ENCODE peak calls at places on chromosomes 7 and 10, in seven cellular contexts. One of them, this sample, is unnamed.

GRCh38 chr10:58567652-58568051 is 55.0 kb downstream of the BICC1 start:
- DNase-seq in K562: no peak
- DNase-seq in GM12878: no peak
- DNase-seq in HCT116: no peak
- DNase-seq in H1: no peak
- DNase-seq in HepG2: no peak
- DNase-seq in SK-N-SH: no peak
- DNase-seq in this sample: no peak

GRCh38 chr10:25263931-25264330 is 89.1 kb downstream of the GPR158 start:
- DNase-seq in SK-N-SH: no peak
- DNase-seq in HepG2: no peak
- DNase-seq in GM12878: no peak
- DNase-seq in K562: no peak
- DNase-seq in H1: no peak
- DNase-seq in HCT116: no peak
- DNase-seq in this sample: no peak

GRCh38 chr7:116990056-116990455 is 36.8 kb downstream of the ST7 start:
- DNase-seq in HepG2: no peak
- DNase-seq in K562: no peak
- DNase-seq in HCT116: no peak
- DNase-seq in H1: no peak
- DNase-seq in GM12878: no peak
- DNase-seq in SK-N-SH: no peak
- DNase-seq in this sample: no peak

GRCh38 chr7:37916673-37917660 is at the start of gene SFRP4:
- DNase-seq in HCT116: peak
- DNase-seq in SK-N-SH: peak
- DNase-seq in GM12878: no peak
- DNase-seq in K562: peak
- DNase-seq in H1: no peak
- DNase-seq in HepG2: peak
- DNase-seq in this sample: peak

GRCh38 chr7:99990417-99990816 is 14.6 kb upstream of the AZGP1 start:
- DNase-seq in HCT116: no peak
- DNase-seq in H1: no peak
- DNase-seq in K562: peak
- DNase-seq in SK-N-SH: no peak
- DNase-seq in GM12878: no peak
- DNase-seq in HepG2: no peak
- DNase-seq in this sample: no peak

GRCh38 chr10:48444861-48445841 is 138.7 kb downstream of the MAPK8 start:
- DNase-seq in HepG2: peak
- DNase-seq in GM12878: no peak
- DNase-seq in K562: peak
- DNase-seq in HCT116: no peak
- DNase-seq in SK-N-SH: peak
- DNase-seq in H1: no peak
- DNase-seq in this sample: peak

GRCh38 chr10:124992462-124993344 is 50.8 kb downstream of the ZRANB1 start:
- DNase-seq in HCT116: peak
- DNase-seq in SK-N-SH: peak
- DNase-seq in H1: no peak
- DNase-seq in HepG2: peak
- DNase-seq in GM12878: no peak
- DNase-seq in K562: no peak
- DNase-seq in this sample: no peak

GRCh38 chr7:506391-506831 is 13.2 kb downstream of the PDGFA start:
- DNase-seq in K562: no peak
- DNase-seq in SK-N-SH: no peak
- DNase-seq in HCT116: no peak
- DNase-seq in GM12878: no peak
- DNase-seq in H1: no peak
- DNase-seq in HepG2: no peak
- DNase-seq in this sample: no peak

GRCh38 chr7:143499246-143499645 is 21.6 kb downstream of the TAS2R41 start:
- DNase-seq in SK-N-SH: no peak
- DNase-seq in H1: no peak
- DNase-seq in GM12878: no peak
- DNase-seq in K562: no peak
- DNase-seq in HCT116: no peak
- DNase-seq in HepG2: no peak
- DNase-seq in this sample: no peak

GRCh38 chr7:91291902-91292301 is 27.7 kb downstream of the FZD1 start:
- DNase-seq in H1: no peak
- DNase-seq in HepG2: no peak
- DNase-seq in GM12878: no peak
- DNase-seq in HCT116: no peak
- DNase-seq in SK-N-SH: no peak
- DNase-seq in K562: no peak
- DNase-seq in this sample: no peak

GRCh38 chr10:33301097-33301789 is 33.2 kb downstream of the NRP1 start:
- DNase-seq in HCT116: no peak
- DNase-seq in H1: no peak
- DNase-seq in SK-N-SH: no peak
- DNase-seq in GM12878: no peak
- DNase-seq in HepG2: no peak
- DNase-seq in K562: no peak
- DNase-seq in this sample: no peak

GRCh38 chr10:17651891-17652290 is 7.9 kb downstream of the STAM start:
- DNase-seq in HepG2: no peak
- DNase-seq in SK-N-SH: no peak
- DNase-seq in H1: no peak
- DNase-seq in HCT116: no peak
- DNase-seq in K562: no peak
- DNase-seq in GM12878: no peak
- DNase-seq in this sample: no peak

GRCh38 chr10:36412942-36413341 is 712.5 kb upstream of the ANKRD30A start:
- DNase-seq in GM12878: no peak
- DNase-seq in K562: no peak
- DNase-seq in SK-N-SH: no peak
- DNase-seq in HCT116: no peak
- DNase-seq in HepG2: no peak
- DNase-seq in H1: no peak
- DNase-seq in this sample: no peak

GRCh38 chr10:2414562-2414961 is 652.8 kb upstream of the PFKP start:
- DNase-seq in HCT116: no peak
- DNase-seq in K562: no peak
- DNase-seq in HepG2: no peak
- DNase-seq in GM12878: no peak
- DNase-seq in H1: no peak
- DNase-seq in SK-N-SH: no peak
- DNase-seq in this sample: no peak

GRCh38 chr10:69359089-69360025 is 57.4 kb downstream of the TACR2 start:
- DNase-seq in SK-N-SH: no peak
- DNase-seq in HepG2: no peak
- DNase-seq in HCT116: no peak
- DNase-seq in H1: no peak
- DNase-seq in GM12878: no peak
- DNase-seq in K562: no peak
- DNase-seq in this sample: no peak

GRCh38 chr10:51230828-51231227 is 156.5 kb downstream of the PRKG1 start:
- DNase-seq in SK-N-SH: no peak
- DNase-seq in HCT116: no peak
- DNase-seq in HepG2: no peak
- DNase-seq in H1: no peak
- DNase-seq in GM12878: no peak
- DNase-seq in K562: no peak
- DNase-seq in this sample: no peak

GRCh38 chr7:136859798-136860197 is 8.7 kb upstream of the CHRM2 start:
- DNase-seq in H1: no peak
- DNase-seq in SK-N-SH: no peak
- DNase-seq in K562: no peak
- DNase-seq in HepG2: no peak
- DNase-seq in GM12878: no peak
- DNase-seq in HCT116: no peak
- DNase-seq in this sample: no peak

GRCh38 chr10:46546591-46547330 is 9.7 kb downstream of the GPRIN2 start:
- DNase-seq in SK-N-SH: no peak
- DNase-seq in HepG2: no peak
- DNase-seq in K562: no peak
- DNase-seq in H1: no peak
- DNase-seq in HCT116: no peak
- DNase-seq in GM12878: no peak
- DNase-seq in this sample: no peak

GRCh38 chr10:88557659-88558058 is 25.5 kb downstream of the RNLS start:
- DNase-seq in K562: no peak
- DNase-seq in GM12878: no peak
- DNase-seq in HCT116: no peak
- DNase-seq in SK-N-SH: no peak
- DNase-seq in H1: no peak
- DNase-seq in HepG2: no peak
- DNase-seq in this sample: no peak

GRCh38 chr10:88557246-88557645 is 25.9 kb downstream of the RNLS start:
- DNase-seq in SK-N-SH: no peak
- DNase-seq in K562: no peak
- DNase-seq in HCT116: no peak
- DNase-seq in H1: no peak
- DNase-seq in GM12878: no peak
- DNase-seq in HepG2: no peak
- DNase-seq in this sample: no peak

GRCh38 chr10:88555190-88555894 is 27.8 kb downstream of the RNLS start:
- DNase-seq in HepG2: no peak
- DNase-seq in SK-N-SH: no peak
- DNase-seq in K562: no peak
- DNase-seq in HCT116: no peak
- DNase-seq in GM12878: no peak
- DNase-seq in H1: no peak
- DNase-seq in this sample: no peak

GRCh38 chr10:88553116-88553752 is 29.9 kb downstream of the RNLS start:
- DNase-seq in K562: peak
- DNase-seq in SK-N-SH: peak
- DNase-seq in GM12878: peak
- DNase-seq in H1: no peak
- DNase-seq in HCT116: peak
- DNase-seq in HepG2: peak
- DNase-seq in this sample: peak
- TF ChIP-seq JUND in K562: no peak
- TF ChIP-seq JUND in SK-N-SH: no peak
- TF ChIP-seq JUND in GM12878: no peak
- TF ChIP-seq JUND in H1: no peak
- TF ChIP-seq JUND in HCT116: no peak
- TF ChIP-seq JUND in HepG2: no peak
- TF ChIP-seq JUND in this sample: no peak

GRCh38 chr7:25263292-25263691 is 35.0 kb upstream of the NPVF start:
- DNase-seq in H1: no peak
- DNase-seq in GM12878: no peak
- DNase-seq in K562: no peak
- DNase-seq in HCT116: no peak
- DNase-seq in SK-N-SH: no peak
- DNase-seq in HepG2: no peak
- DNase-seq in this sample: no peak

GRCh38 chr7:25262586-25262985 is 34.3 kb upstream of the NPVF start:
- DNase-seq in H1: no peak
- DNase-seq in HCT116: no peak
- DNase-seq in K562: no peak
- DNase-seq in SK-N-SH: no peak
- DNase-seq in HepG2: no peak
- DNase-seq in GM12878: no peak
- DNase-seq in this sample: no peak

GRCh38 chr7:25260862-25261454 is 32.7 kb upstream of the NPVF start:
- DNase-seq in SK-N-SH: no peak
- DNase-seq in K562: no peak
- DNase-seq in H1: no peak
- DNase-seq in HCT116: no peak
- DNase-seq in GM12878: no peak
- DNase-seq in HepG2: no peak
- DNase-seq in this sample: no peak

GRCh38 chr7:25259487-25260243 is 31.4 kb upstream of the NPVF start:
- DNase-seq in H1: peak
- DNase-seq in HCT116: peak
- DNase-seq in GM12878: no peak
- DNase-seq in SK-N-SH: peak
- DNase-seq in HepG2: peak
- DNase-seq in K562: peak
- DNase-seq in this sample: peak

GRCh38 chr7:25261545-25262135 is 33.4 kb upstream of the NPVF start:
- DNase-seq in K562: no peak
- DNase-seq in GM12878: no peak
- DNase-seq in SK-N-SH: no peak
- DNase-seq in HepG2: no peak
- DNase-seq in HCT116: no peak
- DNase-seq in H1: no peak
- DNase-seq in this sample: no peak
- TF ChIP-seq JUND in K562: no peak
- TF ChIP-seq JUND in GM12878: no peak
- TF ChIP-seq JUND in SK-N-SH: no peak
- TF ChIP-seq JUND in HepG2: no peak
- TF ChIP-seq JUND in HCT116: no peak
- TF ChIP-seq JUND in H1: no peak
- TF ChIP-seq JUND in this sample: no peak

GRCh38 chr10:16011548-16011947 is 151.2 kb upstream of the MINDY3 start:
- DNase-seq in H1: no peak
- DNase-seq in SK-N-SH: no peak
- DNase-seq in HepG2: no peak
- DNase-seq in GM12878: no peak
- DNase-seq in K562: no peak
- DNase-seq in HCT116: no peak
- DNase-seq in this sample: no peak
- TF ChIP-seq JUND in H1: no peak
- TF ChIP-seq JUND in SK-N-SH: no peak
- TF ChIP-seq JUND in HepG2: no peak
- TF ChIP-seq JUND in GM12878: no peak
- TF ChIP-seq JUND in K562: no peak
- TF ChIP-seq JUND in HCT116: no peak
- TF ChIP-seq JUND in this sample: no peak

DNA sequence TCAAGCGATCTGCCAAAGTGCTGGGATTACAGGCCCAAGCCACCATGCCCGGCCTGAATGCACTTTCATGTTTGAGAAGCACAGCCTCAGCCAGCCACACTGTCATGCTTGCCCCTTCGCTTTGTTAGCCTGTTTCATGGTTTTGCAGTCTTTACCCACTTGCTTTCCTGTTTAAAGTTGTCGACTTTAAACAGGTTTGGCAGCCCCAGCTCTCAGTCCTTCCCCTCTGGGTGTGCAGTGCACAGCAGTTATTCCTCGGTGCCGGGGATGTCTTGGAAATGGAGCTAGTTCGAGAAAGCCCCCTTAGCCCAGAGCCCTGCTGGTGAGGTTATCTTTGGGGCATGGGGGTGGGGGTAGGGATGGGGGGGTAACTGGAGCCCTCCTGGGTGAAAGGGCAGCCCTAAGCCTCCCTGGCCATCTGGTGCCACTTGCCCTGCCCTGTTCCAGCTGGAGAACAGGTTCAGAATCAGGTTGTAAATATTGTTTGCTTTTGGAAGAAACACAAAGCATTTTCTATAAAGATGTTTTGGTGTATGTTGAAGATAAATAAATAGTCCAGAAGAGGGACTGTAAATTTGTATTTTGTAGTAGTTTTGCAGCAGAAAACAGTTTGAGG is 14.8 kb downstream of the TSPAN14 start:
- DNase-seq in K562: no peak
- DNase-seq in GM12878: no peak
- DNase-seq in HepG2: no peak
- DNase-seq in H1: no peak
- DNase-seq in HCT116: no peak
- DNase-seq in SK-N-SH: no peak
- DNase-seq in this sample: peak
- TF ChIP-seq JUND in K562: no peak
- TF ChIP-seq JUND in GM12878: no peak
- TF ChIP-seq JUND in HepG2: no peak
- TF ChIP-seq JUND in H1: no peak
- TF ChIP-seq JUND in HCT116: no peak
- TF ChIP-seq JUND in SK-N-SH: no peak
- TF ChIP-seq JUND in this sample: no peak